ENCODE peak calls at places on chromosomes 11 and 22, in six cellular contexts. C, V, Q, N, X and D are unnamed samples.

GRCh38 chr11:70699294-70700221 is 301.2 kb downstream of the CTTN start:
- DNase-seq in C (no peak), N (no peak), Q (no peak), X (no peak), V (peak), D (no peak)

GRCh38 chr11:75480185-75480889 is 45.4 kb downstream of the GDPD5 start:
- DNase-seq in Q (no peak), C (no peak), N (no peak), V (no peak), X (no peak), D (no peak)

GRCh38 chr11:9688716-9689511 is 25.0 kb downstream of the SWAP70 start:
- DNase-seq in V (no peak), C (no peak), N (no peak), X (no peak), Q (no peak), D (no peak)

GRCh38 chr11:7204778-7205177 is 46.9 kb upstream of the SYT9 start:
- DNase-seq in V (no peak), Q (no peak), X (no peak), N (no peak), C (no peak), D (no peak)

GRCh38 chr11:69609351-69609750 is 31.6 kb upstream of the CCND1 start:
- DNase-seq in V (no peak), X (no peak), Q (no peak), C (no peak), N (no peak), D (no peak)

GRCh38 chr22:30782613-30783012 is 87.9 kb downstream of the OSBP2 start:
- DNase-seq in N (no peak), C (no peak), V (no peak), Q (no peak), X (no peak), D (no peak)

GRCh38 chr11:57752954-57753353 is 1.3 kb upstream of the BTBD18 start:
- DNase-seq in V (no peak), N (no peak), Q (no peak), C (no peak), X (no peak), D (peak)

GRCh38 chr11:97498891-97499290 is 1109.1 kb downstream of the JRKL start:
- DNase-seq in X (no peak), Q (no peak), C (no peak), N (no peak), V (no peak), D (no peak)

GRCh38 chr11:130452941-130453340 is 4.5 kb downstream of the ADAMTS15 start:
- DNase-seq in V (peak), C (no peak), X (no peak), N (no peak), Q (no peak), D (no peak)

GRCh38 chr11:61418136-61418535 is 11.6 kb downstream of the CPSF7 start:
- DNase-seq in Q (no peak), V (no peak), C (no peak), N (no peak), X (no peak), D (no peak)

GRCh38 chr11:95517453-95517852 is 272.1 kb downstream of the FAM76B start:
- DNase-seq in V (no peak), X (no peak), Q (no peak), C (no peak), N (peak), D (no peak)

GRCh38 chr11:128501576-128502549 is 85.5 kb downstream of the ETS1 start:
- DNase-seq in C (no peak), X (no peak), V (no peak), N (no peak), Q (no peak), D (no peak)

GRCh38 chr22:24760708-24761306 is 13.7 kb downstream of the PIWIL3 start:
- DNase-seq in V (no peak), C (no peak), N (no peak), Q (no peak), X (no peak), D (no peak)

GRCh38 chr11:92967178-92967577 is 2.3 kb upstream of the MTNR1B start:
- DNase-seq in C (no peak), Q (no peak), X (no peak), N (no peak), V (no peak), D (no peak)

GRCh38 chr11:57515332-57516060 is at the start of gene SLC43A1:
- DNase-seq in N (peak), C (peak), Q (peak), V (no peak), X (no peak), D (peak)

GRCh38 chr11:11857769-11858168 is 16.0 kb downstream of the USP47 start:
- DNase-seq in C (no peak), V (no peak), X (no peak), Q (no peak), N (no peak), D (no peak)

GRCh38 chr11:79229047-79229446 is 211.8 kb downstream of the TENM4 start:
- DNase-seq in C (no peak), V (no peak), Q (no peak), X (no peak), N (no peak), D (no peak)

GRCh38 chr11:122103366-122103765 is 12.6 kb downstream of the BLID start:
- DNase-seq in X (no peak), V (no peak), C (no peak), N (no peak), Q (no peak), D (no peak)

GRCh38 chr11:8642226-8642625 is 40.2 kb downstream of the TRIM66 start:
- DNase-seq in N (peak), V (no peak), Q (no peak), X (no peak), C (no peak), D (no peak)

GRCh38 chr11:123166095-123166559 is 28.9 kb downstream of the CLMP start:
- DNase-seq in Q (peak), X (no peak), C (peak), N (no peak), V (no peak), D (peak)

GRCh38 chr22:26624788-26625187 is 3.0 kb downstream of the CRYBA4 start:
- DNase-seq in Q (no peak), C (no peak), N (no peak), V (no peak), X (no peak), D (no peak)

GRCh38 chr11:65314501-65315203 is at the start of gene CDC42EP2:
- DNase-seq in V (peak), Q (peak), C (peak), X (peak), N (peak), D (no peak)

GRCh38 chr11:48170176-48170839 is 46.3 kb upstream of the OR4B1 start:
- DNase-seq in N (no peak), C (no peak), Q (no peak), V (no peak), X (no peak), D (no peak)

GRCh38 chr11:119593346-119593745 is 135.7 kb downstream of the NECTIN1 start:
- DNase-seq in X (no peak), N (no peak), C (no peak), V (no peak), Q (no peak), D (no peak)

GRCh38 chr11:71194702-71195101 is 57.7 kb downstream of the SHANK2 start:
- DNase-seq in Q (no peak), V (no peak), N (no peak), X (no peak), C (no peak), D (no peak)

GRCh38 chr22:26079009-26079408 is 90.3 kb upstream of the SEZ6L start:
- DNase-seq in N (no peak), X (no peak), V (no peak), C (no peak), Q (no peak), D (no peak)

GRCh38 chr22:35868938-35869337 is 151.3 kb downstream of the APOL5 start:
- DNase-seq in Q (no peak), V (no peak), C (no peak), N (no peak), X (no peak), D (no peak)

GRCh38 chr22:20944042-20944441 is 23.0 kb upstream of the AIFM3 start:
- DNase-seq in N (no peak), Q (no peak), C (no peak), X (no peak), V (no peak), D (no peak)

GRCh38 chr11:1878134-1879031 is 13.3 kb downstream of the PRR33 start:
- DNase-seq in N (no peak), Q (no peak), X (no peak), C (peak), V (peak), D (no peak)

GRCh38 chr11:66130978-66131377 is 60.9 kb downstream of the PACS1 start:
- DNase-seq in C (no peak), V (no peak), X (no peak), Q (no peak), N (no peak), D (no peak)